ENCODE peak calls at places on chromosomes 4 and X, in seven cellular contexts. One of them, this sample, is unnamed.

GRCh38 chr4:76622126-76622525 is 187.1 kb downstream of the SHROOM3 start:
- DNase-seq in sigmoid colon: no peak
- DNase-seq in osteocyte: no peak
- DNase-seq in lower lobe of right lung: no peak
- DNase-seq in GM13976: no peak
- DNase-seq in nephron progenitor cell: no peak
- DNase-seq in fibroblast of lung: peak
- DNase-seq in this sample: no peak

GRCh38 chr4:141131738-141132688 is 1.3 kb downstream of the RNF150 start:
- DNase-seq in sigmoid colon: peak
- DNase-seq in osteocyte: no peak
- DNase-seq in lower lobe of right lung: no peak
- DNase-seq in GM13976: peak
- DNase-seq in nephron progenitor cell: peak
- DNase-seq in fibroblast of lung: peak
- DNase-seq in this sample: peak

GRCh38 chr4:94743838-94744237 is 13.9 kb upstream of the BMPR1B start:
- DNase-seq in sigmoid colon: no peak
- DNase-seq in osteocyte: no peak
- DNase-seq in lower lobe of right lung: no peak
- DNase-seq in GM13976: no peak
- DNase-seq in nephron progenitor cell: no peak
- DNase-seq in fibroblast of lung: no peak
- DNase-seq in this sample: no peak

GRCh38 chr4:13097971-13098370 is 386.2 kb downstream of the RAB28 start:
- DNase-seq in sigmoid colon: no peak
- DNase-seq in osteocyte: no peak
- DNase-seq in lower lobe of right lung: no peak
- DNase-seq in GM13976: no peak
- DNase-seq in nephron progenitor cell: no peak
- DNase-seq in fibroblast of lung: no peak
- DNase-seq in this sample: peak

GRCh38 chrX:66634272-66634671 is 4.6 kb downstream of the EDA2R start:
- DNase-seq in sigmoid colon: no peak
- DNase-seq in osteocyte: no peak
- DNase-seq in lower lobe of right lung: no peak
- DNase-seq in GM13976: no peak
- DNase-seq in nephron progenitor cell: no peak
- DNase-seq in fibroblast of lung: peak
- DNase-seq in this sample: no peak

GRCh38 chrX:12805333-12805732 is 14.1 kb downstream of the PRPS2 start:
- DNase-seq in sigmoid colon: no peak
- DNase-seq in osteocyte: no peak
- DNase-seq in lower lobe of right lung: no peak
- DNase-seq in GM13976: no peak
- DNase-seq in nephron progenitor cell: no peak
- DNase-seq in fibroblast of lung: no peak
- DNase-seq in this sample: no peak

GRCh38 chr4:156298230-156298629 is 344.6 kb upstream of the CTSO start:
- DNase-seq in sigmoid colon: peak
- DNase-seq in osteocyte: no peak
- DNase-seq in lower lobe of right lung: no peak
- DNase-seq in GM13976: no peak
- DNase-seq in nephron progenitor cell: no peak
- DNase-seq in fibroblast of lung: peak
- DNase-seq in this sample: no peak

GRCh38 chrX:49915352-49916222 is 6.8 kb upstream of the CLCN5 start:
- DNase-seq in sigmoid colon: no peak
- DNase-seq in osteocyte: no peak
- DNase-seq in lower lobe of right lung: no peak
- DNase-seq in GM13976: peak
- DNase-seq in nephron progenitor cell: peak
- DNase-seq in fibroblast of lung: peak
- DNase-seq in this sample: peak

GRCh38 chr4:2962614-2963184 is 507 bp downstream of the NOP14 start:
- DNase-seq in sigmoid colon: no peak
- DNase-seq in osteocyte: no peak
- DNase-seq in lower lobe of right lung: peak
- DNase-seq in GM13976: peak
- DNase-seq in nephron progenitor cell: peak
- DNase-seq in fibroblast of lung: peak
- DNase-seq in this sample: peak

GRCh38 chr4:118811008-118811764 is 24.7 kb downstream of the SEC24D start:
- DNase-seq in sigmoid colon: no peak
- DNase-seq in osteocyte: no peak
- DNase-seq in lower lobe of right lung: no peak
- DNase-seq in GM13976: no peak
- DNase-seq in nephron progenitor cell: no peak
- DNase-seq in fibroblast of lung: peak
- DNase-seq in this sample: no peak

GRCh38 chr4:41281038-41281634 is 24.4 kb downstream of the UCHL1 start:
- DNase-seq in sigmoid colon: peak
- DNase-seq in osteocyte: no peak
- DNase-seq in lower lobe of right lung: no peak
- DNase-seq in GM13976: peak
- DNase-seq in nephron progenitor cell: peak
- DNase-seq in fibroblast of lung: peak
- DNase-seq in this sample: peak

GRCh38 chr4:70571772-70572171 is 20.3 kb upstream of the AMBN start:
- DNase-seq in sigmoid colon: no peak
- DNase-seq in osteocyte: no peak
- DNase-seq in lower lobe of right lung: no peak
- DNase-seq in GM13976: no peak
- DNase-seq in nephron progenitor cell: peak
- DNase-seq in fibroblast of lung: no peak
- DNase-seq in this sample: no peak

GRCh38 chr4:187006189-187006618 is 282.5 kb upstream of the FAT1 start:
- DNase-seq in sigmoid colon: no peak
- DNase-seq in osteocyte: no peak
- DNase-seq in lower lobe of right lung: no peak
- DNase-seq in GM13976: no peak
- DNase-seq in nephron progenitor cell: no peak
- DNase-seq in fibroblast of lung: peak
- DNase-seq in this sample: no peak

GRCh38 chrX:129731228-129731627 is 7.6 kb upstream of the XPNPEP2 start:
- DNase-seq in sigmoid colon: no peak
- DNase-seq in osteocyte: no peak
- DNase-seq in lower lobe of right lung: no peak
- DNase-seq in GM13976: no peak
- DNase-seq in nephron progenitor cell: no peak
- DNase-seq in fibroblast of lung: no peak
- DNase-seq in this sample: no peak

GRCh38 chrX:81195712-81196111 is 6.0 kb downstream of the HMGN5 start:
- DNase-seq in sigmoid colon: no peak
- DNase-seq in osteocyte: no peak
- DNase-seq in lower lobe of right lung: no peak
- DNase-seq in GM13976: no peak
- DNase-seq in nephron progenitor cell: peak
- DNase-seq in fibroblast of lung: peak
- DNase-seq in this sample: peak

GRCh38 chrX:107146670-107147069 is 28.0 kb upstream of the RBM41 start:
- DNase-seq in sigmoid colon: no peak
- DNase-seq in osteocyte: no peak
- DNase-seq in lower lobe of right lung: no peak
- DNase-seq in GM13976: no peak
- DNase-seq in nephron progenitor cell: no peak
- DNase-seq in fibroblast of lung: no peak
- DNase-seq in this sample: no peak

GRCh38 chr4:87353592-87353991 is 30.9 kb upstream of the HSD17B13 start:
- DNase-seq in sigmoid colon: peak
- DNase-seq in osteocyte: no peak
- DNase-seq in lower lobe of right lung: no peak
- DNase-seq in GM13976: peak
- DNase-seq in nephron progenitor cell: peak
- DNase-seq in fibroblast of lung: peak
- DNase-seq in this sample: peak

GRCh38 chr4:140689628-140690027 is 66.6 kb downstream of the TBC1D9 start:
- DNase-seq in sigmoid colon: no peak
- DNase-seq in osteocyte: no peak
- DNase-seq in lower lobe of right lung: no peak
- DNase-seq in GM13976: no peak
- DNase-seq in nephron progenitor cell: no peak
- DNase-seq in fibroblast of lung: no peak
- DNase-seq in this sample: no peak